ENCODE peak calls at places on chromosomes 11 and 22, in ten cellular contexts. One of them, this sample, is unnamed.

GRCh38 chr11:10565493-10565892 is 3.0 kb downstream of the LYVE1 start:
- DNase-seq in activated naive CD8-positive, alpha-beta T cell treated with anti-CD3 and anti-CD28 coated beads, Interleukin-2, amount 10 ng/mL, durations not matched to agents 7 days and 5 days: no peak
- DNase-seq in Right ventricle myocardium superior: no peak
- DNase-seq in AG09309: no peak
- DNase-seq in DMS153: no peak
- DNase-seq in activated CD4-positive, alpha-beta T cell treated with anti-CD3 and anti-CD28 coated beads for 48 hours: no peak
- DNase-seq in right lobe of liver: no peak
- DNase-seq in NAMALWA: no peak
- DNase-seq in foreskin keratinocyte: no peak
- DNase-seq in 8988T: no peak
- DNase-seq in this sample: peak

GRCh38 chr11:20669833-20670684 is 673 bp downstream of the NELL1 start:
- DNase-seq in AG09309: no peak
- DNase-seq in activated CD4-positive, alpha-beta T cell treated with anti-CD3 and anti-CD28 coated beads for 48 hours: no peak
- DNase-seq in DMS153: no peak
- DNase-seq in activated naive CD8-positive, alpha-beta T cell treated with anti-CD3 and anti-CD28 coated beads, Interleukin-2, amount 10 ng/mL, durations not matched to agents 7 days and 5 days: no peak
- DNase-seq in 8988T: peak
- DNase-seq in foreskin keratinocyte: no peak
- DNase-seq in right lobe of liver: no peak
- DNase-seq in Right ventricle myocardium superior: no peak
- DNase-seq in NAMALWA: no peak
- DNase-seq in this sample: no peak

GRCh38 chr22:27255580-27255979 is 546.0 kb downstream of the MN1 start:
- DNase-seq in DMS153: no peak
- DNase-seq in activated naive CD8-positive, alpha-beta T cell treated with anti-CD3 and anti-CD28 coated beads, Interleukin-2, amount 10 ng/mL, durations not matched to agents 7 days and 5 days: no peak
- DNase-seq in foreskin keratinocyte: no peak
- DNase-seq in 8988T: no peak
- DNase-seq in NAMALWA: no peak
- DNase-seq in right lobe of liver: no peak
- DNase-seq in Right ventricle myocardium superior: no peak
- DNase-seq in AG09309: no peak
- DNase-seq in activated CD4-positive, alpha-beta T cell treated with anti-CD3 and anti-CD28 coated beads for 48 hours: no peak
- DNase-seq in this sample: no peak

GRCh38 chr11:14578551-14578956 is 58.4 kb upstream of the PSMA1 start:
- DNase-seq in Right ventricle myocardium superior: no peak
- DNase-seq in NAMALWA: peak
- DNase-seq in AG09309: no peak
- DNase-seq in right lobe of liver: no peak
- DNase-seq in foreskin keratinocyte: no peak
- DNase-seq in 8988T: no peak
- DNase-seq in DMS153: peak
- DNase-seq in activated naive CD8-positive, alpha-beta T cell treated with anti-CD3 and anti-CD28 coated beads, Interleukin-2, amount 10 ng/mL, durations not matched to agents 7 days and 5 days: no peak
- DNase-seq in activated CD4-positive, alpha-beta T cell treated with anti-CD3 and anti-CD28 coated beads for 48 hours: peak
- DNase-seq in this sample: peak

GRCh38 chr22:36982136-36982535 is 37.1 kb downstream of the TST start:
- DNase-seq in DMS153: no peak
- DNase-seq in AG09309: no peak
- DNase-seq in 8988T: no peak
- DNase-seq in foreskin keratinocyte: no peak
- DNase-seq in activated naive CD8-positive, alpha-beta T cell treated with anti-CD3 and anti-CD28 coated beads, Interleukin-2, amount 10 ng/mL, durations not matched to agents 7 days and 5 days: no peak
- DNase-seq in activated CD4-positive, alpha-beta T cell treated with anti-CD3 and anti-CD28 coated beads for 48 hours: no peak
- DNase-seq in right lobe of liver: no peak
- DNase-seq in Right ventricle myocardium superior: no peak
- DNase-seq in NAMALWA: peak
- DNase-seq in this sample: peak

GRCh38 chr22:19122752-19123492 is 710 bp upstream of the DGCR2 start:
- DNase-seq in activated naive CD8-positive, alpha-beta T cell treated with anti-CD3 and anti-CD28 coated beads, Interleukin-2, amount 10 ng/mL, durations not matched to agents 7 days and 5 days: no peak
- DNase-seq in NAMALWA: peak
- DNase-seq in 8988T: peak
- DNase-seq in right lobe of liver: no peak
- DNase-seq in DMS153: no peak
- DNase-seq in Right ventricle myocardium superior: no peak
- DNase-seq in AG09309: no peak
- DNase-seq in activated CD4-positive, alpha-beta T cell treated with anti-CD3 and anti-CD28 coated beads for 48 hours: no peak
- DNase-seq in foreskin keratinocyte: no peak
- DNase-seq in this sample: peak

GRCh38 chr11:72871089-72871488 is 56.9 kb downstream of the ATG16L2 start:
- DNase-seq in Right ventricle myocardium superior: no peak
- DNase-seq in activated naive CD8-positive, alpha-beta T cell treated with anti-CD3 and anti-CD28 coated beads, Interleukin-2, amount 10 ng/mL, durations not matched to agents 7 days and 5 days: no peak
- DNase-seq in DMS153: no peak
- DNase-seq in NAMALWA: no peak
- DNase-seq in right lobe of liver: no peak
- DNase-seq in AG09309: no peak
- DNase-seq in 8988T: no peak
- DNase-seq in activated CD4-positive, alpha-beta T cell treated with anti-CD3 and anti-CD28 coated beads for 48 hours: no peak
- DNase-seq in foreskin keratinocyte: no peak
- DNase-seq in this sample: no peak

GRCh38 chr22:36981247-36981775 is 37.9 kb downstream of the TST start:
- DNase-seq in NAMALWA: no peak
- DNase-seq in activated CD4-positive, alpha-beta T cell treated with anti-CD3 and anti-CD28 coated beads for 48 hours: no peak
- DNase-seq in right lobe of liver: no peak
- DNase-seq in activated naive CD8-positive, alpha-beta T cell treated with anti-CD3 and anti-CD28 coated beads, Interleukin-2, amount 10 ng/mL, durations not matched to agents 7 days and 5 days: no peak
- DNase-seq in foreskin keratinocyte: no peak
- DNase-seq in Right ventricle myocardium superior: no peak
- DNase-seq in 8988T: no peak
- DNase-seq in AG09309: no peak
- DNase-seq in DMS153: no peak
- DNase-seq in this sample: no peak

GRCh38 chr11:36500315-36500721 is 9.8 kb downstream of the TRAF6 start:
- DNase-seq in DMS153: no peak
- DNase-seq in activated CD4-positive, alpha-beta T cell treated with anti-CD3 and anti-CD28 coated beads for 48 hours: no peak
- DNase-seq in AG09309: peak
- DNase-seq in 8988T: no peak
- DNase-seq in Right ventricle myocardium superior: no peak
- DNase-seq in NAMALWA: no peak
- DNase-seq in activated naive CD8-positive, alpha-beta T cell treated with anti-CD3 and anti-CD28 coated beads, Interleukin-2, amount 10 ng/mL, durations not matched to agents 7 days and 5 days: no peak
- DNase-seq in foreskin keratinocyte: peak
- DNase-seq in right lobe of liver: no peak
- DNase-seq in this sample: peak

GRCh38 chr22:19473578-19473977 is 5.4 kb downstream of the UFD1 start:
- DNase-seq in Right ventricle myocardium superior: no peak
- DNase-seq in foreskin keratinocyte: no peak
- DNase-seq in activated CD4-positive, alpha-beta T cell treated with anti-CD3 and anti-CD28 coated beads for 48 hours: no peak
- DNase-seq in activated naive CD8-positive, alpha-beta T cell treated with anti-CD3 and anti-CD28 coated beads, Interleukin-2, amount 10 ng/mL, durations not matched to agents 7 days and 5 days: no peak
- DNase-seq in DMS153: no peak
- DNase-seq in AG09309: no peak
- DNase-seq in right lobe of liver: no peak
- DNase-seq in NAMALWA: peak
- DNase-seq in 8988T: no peak
- DNase-seq in this sample: no peak

GRCh38 chr11:12457030-12457600 is 79.7 kb downstream of the PARVA start:
- DNase-seq in DMS153: no peak
- DNase-seq in activated CD4-positive, alpha-beta T cell treated with anti-CD3 and anti-CD28 coated beads for 48 hours: no peak
- DNase-seq in Right ventricle myocardium superior: no peak
- DNase-seq in activated naive CD8-positive, alpha-beta T cell treated with anti-CD3 and anti-CD28 coated beads, Interleukin-2, amount 10 ng/mL, durations not matched to agents 7 days and 5 days: no peak
- DNase-seq in 8988T: no peak
- DNase-seq in AG09309: no peak
- DNase-seq in NAMALWA: no peak
- DNase-seq in right lobe of liver: no peak
- DNase-seq in foreskin keratinocyte: peak
- DNase-seq in this sample: no peak

GRCh38 chr22:29780781-29781676 is 13.9 kb downstream of the UQCR10 start:
- DNase-seq in 8988T: no peak
- DNase-seq in DMS153: no peak
- DNase-seq in NAMALWA: no peak
- DNase-seq in activated naive CD8-positive, alpha-beta T cell treated with anti-CD3 and anti-CD28 coated beads, Interleukin-2, amount 10 ng/mL, durations not matched to agents 7 days and 5 days: no peak
- DNase-seq in AG09309: peak
- DNase-seq in right lobe of liver: no peak
- DNase-seq in foreskin keratinocyte: peak
- DNase-seq in activated CD4-positive, alpha-beta T cell treated with anti-CD3 and anti-CD28 coated beads for 48 hours: no peak
- DNase-seq in Right ventricle myocardium superior: no peak
- DNase-seq in this sample: peak

GRCh38 chr11:78605296-78605695 is 30.6 kb upstream of the NARS2 start:
- DNase-seq in AG09309: no peak
- DNase-seq in activated naive CD8-positive, alpha-beta T cell treated with anti-CD3 and anti-CD28 coated beads, Interleukin-2, amount 10 ng/mL, durations not matched to agents 7 days and 5 days: no peak
- DNase-seq in 8988T: no peak
- DNase-seq in DMS153: no peak
- DNase-seq in Right ventricle myocardium superior: no peak
- DNase-seq in foreskin keratinocyte: peak
- DNase-seq in activated CD4-positive, alpha-beta T cell treated with anti-CD3 and anti-CD28 coated beads for 48 hours: no peak
- DNase-seq in NAMALWA: no peak
- DNase-seq in right lobe of liver: no peak
- DNase-seq in this sample: no peak

GRCh38 chr22:50218996-50219727 is 18.4 kb downstream of the SELENOO start:
- DNase-seq in AG09309: no peak
- DNase-seq in activated CD4-positive, alpha-beta T cell treated with anti-CD3 and anti-CD28 coated beads for 48 hours: peak
- DNase-seq in 8988T: no peak
- DNase-seq in Right ventricle myocardium superior: peak
- DNase-seq in activated naive CD8-positive, alpha-beta T cell treated with anti-CD3 and anti-CD28 coated beads, Interleukin-2, amount 10 ng/mL, durations not matched to agents 7 days and 5 days: no peak
- DNase-seq in right lobe of liver: peak
- DNase-seq in DMS153: peak
- DNase-seq in foreskin keratinocyte: peak
- DNase-seq in NAMALWA: no peak
- DNase-seq in this sample: peak

GRCh38 chr22:36331912-36332622 is 55.7 kb downstream of the MYH9 start:
- DNase-seq in NAMALWA: peak
- DNase-seq in 8988T: no peak
- DNase-seq in DMS153: peak
- DNase-seq in activated naive CD8-positive, alpha-beta T cell treated with anti-CD3 and anti-CD28 coated beads, Interleukin-2, amount 10 ng/mL, durations not matched to agents 7 days and 5 days: peak
- DNase-seq in Right ventricle myocardium superior: peak
- DNase-seq in right lobe of liver: no peak
- DNase-seq in foreskin keratinocyte: peak
- DNase-seq in AG09309: no peak
- DNase-seq in activated CD4-positive, alpha-beta T cell treated with anti-CD3 and anti-CD28 coated beads for 48 hours: peak
- DNase-seq in this sample: peak

GRCh38 chr11:125073616-125074483 is 10.7 kb downstream of the SLC37A2 start:
- DNase-seq in foreskin keratinocyte: no peak
- DNase-seq in NAMALWA: no peak
- DNase-seq in AG09309: no peak
- DNase-seq in Right ventricle myocardium superior: no peak
- DNase-seq in activated CD4-positive, alpha-beta T cell treated with anti-CD3 and anti-CD28 coated beads for 48 hours: no peak
- DNase-seq in activated naive CD8-positive, alpha-beta T cell treated with anti-CD3 and anti-CD28 coated beads, Interleukin-2, amount 10 ng/mL, durations not matched to agents 7 days and 5 days: no peak
- DNase-seq in right lobe of liver: no peak
- DNase-seq in DMS153: no peak
- DNase-seq in 8988T: peak
- DNase-seq in this sample: no peak

GRCh38 chr11:67095214-67095507 is 23.9 kb upstream of the KDM2A start:
- DNase-seq in activated naive CD8-positive, alpha-beta T cell treated with anti-CD3 and anti-CD28 coated beads, Interleukin-2, amount 10 ng/mL, durations not matched to agents 7 days and 5 days: no peak
- DNase-seq in NAMALWA: no peak
- DNase-seq in activated CD4-positive, alpha-beta T cell treated with anti-CD3 and anti-CD28 coated beads for 48 hours: no peak
- DNase-seq in Right ventricle myocardium superior: no peak
- DNase-seq in DMS153: no peak
- DNase-seq in right lobe of liver: no peak
- DNase-seq in foreskin keratinocyte: no peak
- DNase-seq in AG09309: no peak
- DNase-seq in 8988T: no peak
- DNase-seq in this sample: no peak

GRCh38 chr22:26894766-26895485 is 237.5 kb downstream of the MIAT start:
- DNase-seq in 8988T: no peak
- DNase-seq in right lobe of liver: no peak
- DNase-seq in AG09309: peak
- DNase-seq in foreskin keratinocyte: peak
- DNase-seq in NAMALWA: no peak
- DNase-seq in activated CD4-positive, alpha-beta T cell treated with anti-CD3 and anti-CD28 coated beads for 48 hours: peak
- DNase-seq in DMS153: peak
- DNase-seq in activated naive CD8-positive, alpha-beta T cell treated with anti-CD3 and anti-CD28 coated beads, Interleukin-2, amount 10 ng/mL, durations not matched to agents 7 days and 5 days: no peak
- DNase-seq in Right ventricle myocardium superior: no peak
- DNase-seq in this sample: no peak

GRCh38 chr11:128548655-128549255 is 38.6 kb downstream of the ETS1 start:
- DNase-seq in activated naive CD8-positive, alpha-beta T cell treated with anti-CD3 and anti-CD28 coated beads, Interleukin-2, amount 10 ng/mL, durations not matched to agents 7 days and 5 days: peak
- DNase-seq in AG09309: no peak
- DNase-seq in activated CD4-positive, alpha-beta T cell treated with anti-CD3 and anti-CD28 coated beads for 48 hours: peak
- DNase-seq in 8988T: peak
- DNase-seq in foreskin keratinocyte: no peak
- DNase-seq in NAMALWA: peak
- DNase-seq in DMS153: no peak
- DNase-seq in Right ventricle myocardium superior: peak
- DNase-seq in right lobe of liver: peak
- DNase-seq in this sample: peak

GRCh38 chr11:20671856-20672546 is 2.6 kb downstream of the NELL1 start:
- DNase-seq in 8988T: peak
- DNase-seq in foreskin keratinocyte: no peak
- DNase-seq in Right ventricle myocardium superior: no peak
- DNase-seq in DMS153: peak
- DNase-seq in AG09309: no peak
- DNase-seq in activated naive CD8-positive, alpha-beta T cell treated with anti-CD3 and anti-CD28 coated beads, Interleukin-2, amount 10 ng/mL, durations not matched to agents 7 days and 5 days: no peak
- DNase-seq in activated CD4-positive, alpha-beta T cell treated with anti-CD3 and anti-CD28 coated beads for 48 hours: no peak
- DNase-seq in right lobe of liver: no peak
- DNase-seq in NAMALWA: peak
- DNase-seq in this sample: peak

GRCh38 chr11:34468209-34468841 is 29.6 kb downstream of the CAT start:
- DNase-seq in foreskin keratinocyte: peak
- DNase-seq in DMS153: peak
- DNase-seq in right lobe of liver: no peak
- DNase-seq in activated naive CD8-positive, alpha-beta T cell treated with anti-CD3 and anti-CD28 coated beads, Interleukin-2, amount 10 ng/mL, durations not matched to agents 7 days and 5 days: no peak
- DNase-seq in Right ventricle myocardium superior: no peak
- DNase-seq in NAMALWA: peak
- DNase-seq in AG09309: no peak
- DNase-seq in activated CD4-positive, alpha-beta T cell treated with anti-CD3 and anti-CD28 coated beads for 48 hours: peak
- DNase-seq in 8988T: no peak
- DNase-seq in this sample: peak

GRCh38 chr11:116471608-116472007 is 301.2 kb downstream of the BUD13 start:
- DNase-seq in DMS153: no peak
- DNase-seq in 8988T: no peak
- DNase-seq in activated naive CD8-positive, alpha-beta T cell treated with anti-CD3 and anti-CD28 coated beads, Interleukin-2, amount 10 ng/mL, durations not matched to agents 7 days and 5 days: no peak
- DNase-seq in Right ventricle myocardium superior: no peak
- DNase-seq in NAMALWA: no peak
- DNase-seq in foreskin keratinocyte: peak
- DNase-seq in right lobe of liver: no peak
- DNase-seq in activated CD4-positive, alpha-beta T cell treated with anti-CD3 and anti-CD28 coated beads for 48 hours: no peak
- DNase-seq in AG09309: peak
- DNase-seq in this sample: no peak

GRCh38 chr11:35548925-35549561 is 23.6 kb upstream of the PAMR1 start:
- DNase-seq in DMS153: no peak
- DNase-seq in 8988T: no peak
- DNase-seq in activated naive CD8-positive, alpha-beta T cell treated with anti-CD3 and anti-CD28 coated beads, Interleukin-2, amount 10 ng/mL, durations not matched to agents 7 days and 5 days: no peak
- DNase-seq in activated CD4-positive, alpha-beta T cell treated with anti-CD3 and anti-CD28 coated beads for 48 hours: no peak
- DNase-seq in right lobe of liver: no peak
- DNase-seq in AG09309: no peak
- DNase-seq in Right ventricle myocardium superior: no peak
- DNase-seq in NAMALWA: no peak
- DNase-seq in foreskin keratinocyte: no peak
- DNase-seq in this sample: no peak

GRCh38 chr11:128135451-128135850 is 451.9 kb downstream of the ETS1 start:
- DNase-seq in DMS153: no peak
- DNase-seq in NAMALWA: no peak
- DNase-seq in AG09309: no peak
- DNase-seq in 8988T: no peak
- DNase-seq in Right ventricle myocardium superior: no peak
- DNase-seq in activated naive CD8-positive, alpha-beta T cell treated with anti-CD3 and anti-CD28 coated beads, Interleukin-2, amount 10 ng/mL, durations not matched to agents 7 days and 5 days: no peak
- DNase-seq in foreskin keratinocyte: peak
- DNase-seq in right lobe of liver: no peak
- DNase-seq in activated CD4-positive, alpha-beta T cell treated with anti-CD3 and anti-CD28 coated beads for 48 hours: no peak
- DNase-seq in this sample: no peak

GRCh38 chr11:62905286-62905685 is 15.9 kb downstream of the CHRM1 start:
- DNase-seq in foreskin keratinocyte: no peak
- DNase-seq in Right ventricle myocardium superior: no peak
- DNase-seq in AG09309: no peak
- DNase-seq in right lobe of liver: no peak
- DNase-seq in NAMALWA: no peak
- DNase-seq in activated naive CD8-positive, alpha-beta T cell treated with anti-CD3 and anti-CD28 coated beads, Interleukin-2, amount 10 ng/mL, durations not matched to agents 7 days and 5 days: no peak
- DNase-seq in DMS153: no peak
- DNase-seq in 8988T: no peak
- DNase-seq in activated CD4-positive, alpha-beta T cell treated with anti-CD3 and anti-CD28 coated beads for 48 hours: no peak
- DNase-seq in this sample: peak

GRCh38 chr22:29729161-29729560 is 9.4 kb downstream of the CABP7 start:
- DNase-seq in activated naive CD8-positive, alpha-beta T cell treated with anti-CD3 and anti-CD28 coated beads, Interleukin-2, amount 10 ng/mL, durations not matched to agents 7 days and 5 days: no peak
- DNase-seq in Right ventricle myocardium superior: no peak
- DNase-seq in 8988T: no peak
- DNase-seq in DMS153: no peak
- DNase-seq in AG09309: no peak
- DNase-seq in right lobe of liver: no peak
- DNase-seq in NAMALWA: no peak
- DNase-seq in foreskin keratinocyte: no peak
- DNase-seq in activated CD4-positive, alpha-beta T cell treated with anti-CD3 and anti-CD28 coated beads for 48 hours: no peak
- DNase-seq in this sample: no peak

GRCh38 chr11:113690619-113691569 is 15.2 kb downstream of the TMPRSS5 start:
- DNase-seq in right lobe of liver: no peak
- DNase-seq in activated CD4-positive, alpha-beta T cell treated with anti-CD3 and anti-CD28 coated beads for 48 hours: peak
- DNase-seq in activated naive CD8-positive, alpha-beta T cell treated with anti-CD3 and anti-CD28 coated beads, Interleukin-2, amount 10 ng/mL, durations not matched to agents 7 days and 5 days: no peak
- DNase-seq in NAMALWA: peak
- DNase-seq in Right ventricle myocardium superior: no peak
- DNase-seq in 8988T: peak
- DNase-seq in AG09309: peak
- DNase-seq in foreskin keratinocyte: peak
- DNase-seq in DMS153: no peak
- DNase-seq in this sample: peak

GRCh38 chr11:3867209-3868071 is 12.0 kb downstream of the STIM1 start:
- DNase-seq in right lobe of liver: no peak
- DNase-seq in DMS153: no peak
- DNase-seq in 8988T: no peak
- DNase-seq in NAMALWA: no peak
- DNase-seq in Right ventricle myocardium superior: peak
- DNase-seq in AG09309: no peak
- DNase-seq in activated CD4-positive, alpha-beta T cell treated with anti-CD3 and anti-CD28 coated beads for 48 hours: peak
- DNase-seq in foreskin keratinocyte: peak
- DNase-seq in activated naive CD8-positive, alpha-beta T cell treated with anti-CD3 and anti-CD28 coated beads, Interleukin-2, amount 10 ng/mL, durations not matched to agents 7 days and 5 days: no peak
- DNase-seq in this sample: peak